ENCODE peak calls at places on chromosomes 5 and 9, in nine cellular contexts. N is HTR-8/SVneo; W is memory B cell; P is activated CD4-positive, alpha-beta memory T cell treated with anti-CD3 and anti-CD28 coated beads for 36 hours; K is hepatocyte; O is activated CD4-positive, CD25-positive, alpha-beta regulatory T cell treated with anti-CD3 and anti-CD28 coated beads, Interleukin-2, amount 50 U/mL, for 16 hours; M is GM03348; D is nucleus accumbens; A is activated T-helper 1 cell treated with anti-CD3 and anti-CD28 coated beads, Interleukin-12 subunit alpha, Interleukin-12 subunit beta, Interleukin-2, Interleukin-4 antibody, amounts not matched to agents 30 ng/mL and 10 ng/mL and 1 ng/mL, durations not matched to agents 14 hours and 24 hours and 36 hours. Q is an unnamed sample.

GRCh38 chr5:96718635-96719077 is 56.5 kb downstream of the CAST start:
- DNase-seq in K (no peak), D (peak), O (no peak), W (no peak), P (no peak), A (no peak), N (no peak), M (no peak), Q (no peak)

GRCh38 chr5:135095871-135096270 is 61.8 kb upstream of the PITX1 start:
- DNase-seq in W (no peak), A (no peak), M (no peak), P (no peak), K (no peak), N (no peak), O (no peak), D (no peak), Q (no peak)

GRCh38 chr5:171201285-171201684 is 107.8 kb upstream of the TLX3 start:
- DNase-seq in N (no peak), W (no peak), P (no peak), A (no peak), M (no peak), O (no peak), D (no peak), K (no peak), Q (no peak)

GRCh38 chr5:102975457-102976182 is 144.3 kb downstream of the GIN1 start:
- DNase-seq in N (no peak), O (no peak), D (no peak), M (peak), A (no peak), K (no peak), W (no peak), P (no peak), Q (no peak)

GRCh38 chr5:111595425-111595824 is 83.1 kb upstream of the STARD4 start:
- DNase-seq in O (no peak), M (no peak), K (no peak), P (no peak), W (no peak), A (no peak), N (no peak), D (no peak), Q (no peak)

GRCh38 chr9:33921967-33922895 is 105.3 kb downstream of the UBE2R2 start:
- DNase-seq in M (peak), N (peak), A (no peak), O (no peak), K (peak), W (no peak), P (peak), D (no peak), Q (no peak)

GRCh38 chr9:130872912-130873503 is 23.6 kb downstream of the QRFP start:
- DNase-seq in K (no peak), M (no peak), O (no peak), N (no peak), P (no peak), A (no peak), W (no peak), D (peak), Q (no peak)

GRCh38 chr9:134360897-134361296 is 34.6 kb downstream of the RXRA start:
- DNase-seq in A (no peak), W (no peak), N (no peak), D (peak), M (peak), O (no peak), K (no peak), P (no peak), Q (no peak)

GRCh38 chr5:177982072-177982727 is 13.8 kb downstream of the PROP1 start:
- DNase-seq in D (no peak), M (no peak), W (no peak), N (no peak), P (peak), O (no peak), K (no peak), A (no peak), Q (no peak)

GRCh38 chr5:66113160-66113559 is 30.9 kb upstream of the SREK1 start:
- DNase-seq in M (no peak), W (no peak), K (no peak), D (no peak), P (no peak), N (no peak), A (no peak), O (no peak), Q (no peak)

GRCh38 chr5:118722165-118723020 is 266.0 kb downstream of the DTWD2 start:
- DNase-seq in W (no peak), P (no peak), A (no peak), M (no peak), K (no peak), N (no peak), O (no peak), D (no peak), Q (no peak)

GRCh38 chr5:64210866-64211265 is 45.2 kb downstream of the RNF180 start:
- DNase-seq in A (no peak), W (no peak), M (peak), P (no peak), O (no peak), N (peak), D (no peak), K (peak), Q (no peak)

GRCh38 chr5:135578685-135579341 is at the start of gene CXCL14:
- DNase-seq in O (no peak), K (peak), N (peak), M (peak), A (no peak), P (peak), D (peak), W (no peak), Q (peak)

GRCh38 chr9:104905931-104906330 is 22.0 kb downstream of the ABCA1 start:
- DNase-seq in D (no peak), O (no peak), N (no peak), K (no peak), M (peak), W (no peak), A (no peak), P (no peak), Q (no peak)

Q was measured in Caki2.